ENCODE peak calls at places on chromosomes 11 and 22, in seven cellular contexts. One of them, this sample, is unnamed.

GRCh38 chr11:126999366-126999765 is 1.2 kb downstream of the KIRREL3 start:
- DNase-seq in pancreas: no peak
- DNase-seq in AG08395: no peak
- DNase-seq in astrocyte of the spinal cord: no peak
- DNase-seq in activated naive CD4-positive, alpha-beta T cell treated with Interleukin-2 at 50 U/mL for 16 hours: no peak
- DNase-seq in NCI-H2107: no peak
- DNase-seq in smooth muscle cell of the brain vasculature: no peak
- DNase-seq in this sample: no peak

GRCh38 chr11:8631395-8632110 is 37.5 kb upstream of the STK33 start:
- DNase-seq in AG08395: peak
- DNase-seq in astrocyte of the spinal cord: peak
- DNase-seq in NCI-H2107: no peak
- DNase-seq in activated naive CD4-positive, alpha-beta T cell treated with Interleukin-2 at 50 U/mL for 16 hours: no peak
- DNase-seq in smooth muscle cell of the brain vasculature: peak
- DNase-seq in pancreas: no peak
- DNase-seq in this sample: no peak

GRCh38 chr11:64356498-64357411 is 2.2 kb upstream of the RPS6KA4 start:
- DNase-seq in AG08395: peak
- DNase-seq in astrocyte of the spinal cord: peak
- DNase-seq in activated naive CD4-positive, alpha-beta T cell treated with Interleukin-2 at 50 U/mL for 16 hours: peak
- DNase-seq in smooth muscle cell of the brain vasculature: no peak
- DNase-seq in pancreas: peak
- DNase-seq in NCI-H2107: no peak
- DNase-seq in this sample: no peak

GRCh38 chr22:46866591-46866990 is 104.1 kb downstream of the TBC1D22A start:
- DNase-seq in NCI-H2107: no peak
- DNase-seq in AG08395: peak
- DNase-seq in activated naive CD4-positive, alpha-beta T cell treated with Interleukin-2 at 50 U/mL for 16 hours: no peak
- DNase-seq in smooth muscle cell of the brain vasculature: peak
- DNase-seq in astrocyte of the spinal cord: peak
- DNase-seq in pancreas: no peak
- DNase-seq in this sample: no peak

GRCh38 chr11:130781906-130782305 is 134.4 kb downstream of the SNX19 start:
- DNase-seq in NCI-H2107: no peak
- DNase-seq in pancreas: no peak
- DNase-seq in smooth muscle cell of the brain vasculature: no peak
- DNase-seq in activated naive CD4-positive, alpha-beta T cell treated with Interleukin-2 at 50 U/mL for 16 hours: no peak
- DNase-seq in astrocyte of the spinal cord: peak
- DNase-seq in AG08395: peak
- DNase-seq in this sample: no peak

GRCh38 chr22:28983190-28983589 is 78.4 kb downstream of the C22orf31 start:
- DNase-seq in pancreas: no peak
- DNase-seq in activated naive CD4-positive, alpha-beta T cell treated with Interleukin-2 at 50 U/mL for 16 hours: no peak
- DNase-seq in smooth muscle cell of the brain vasculature: no peak
- DNase-seq in astrocyte of the spinal cord: no peak
- DNase-seq in NCI-H2107: no peak
- DNase-seq in AG08395: no peak
- DNase-seq in this sample: no peak

GRCh38 chr11:62922653-62923371 is 1.6 kb upstream of the CHRM1 start:
- DNase-seq in activated naive CD4-positive, alpha-beta T cell treated with Interleukin-2 at 50 U/mL for 16 hours: peak
- DNase-seq in NCI-H2107: no peak
- DNase-seq in smooth muscle cell of the brain vasculature: no peak
- DNase-seq in astrocyte of the spinal cord: no peak
- DNase-seq in AG08395: no peak
- DNase-seq in pancreas: peak
- DNase-seq in this sample: no peak

GRCh38 chr22:40621309-40622151 is 15.0 kb downstream of the MRTFA start:
- DNase-seq in NCI-H2107: no peak
- DNase-seq in activated naive CD4-positive, alpha-beta T cell treated with Interleukin-2 at 50 U/mL for 16 hours: no peak
- DNase-seq in astrocyte of the spinal cord: no peak
- DNase-seq in pancreas: no peak
- DNase-seq in AG08395: no peak
- DNase-seq in smooth muscle cell of the brain vasculature: no peak
- DNase-seq in this sample: no peak

GRCh38 chr22:20388200-20388599 is 5.8 kb upstream of the ZNF74 start:
- DNase-seq in activated naive CD4-positive, alpha-beta T cell treated with Interleukin-2 at 50 U/mL for 16 hours: no peak
- DNase-seq in AG08395: no peak
- DNase-seq in smooth muscle cell of the brain vasculature: no peak
- DNase-seq in astrocyte of the spinal cord: no peak
- DNase-seq in NCI-H2107: no peak
- DNase-seq in pancreas: no peak
- DNase-seq in this sample: no peak

GRCh38 chr11:123116486-123116885 is 54.5 kb upstream of the HSPA8 start:
- DNase-seq in NCI-H2107: no peak
- DNase-seq in activated naive CD4-positive, alpha-beta T cell treated with Interleukin-2 at 50 U/mL for 16 hours: no peak
- DNase-seq in AG08395: no peak
- DNase-seq in astrocyte of the spinal cord: no peak
- DNase-seq in pancreas: no peak
- DNase-seq in smooth muscle cell of the brain vasculature: no peak
- DNase-seq in this sample: no peak

GRCh38 chr11:128508785-128509518 is 78.4 kb downstream of the ETS1 start:
- DNase-seq in pancreas: no peak
- DNase-seq in NCI-H2107: no peak
- DNase-seq in activated naive CD4-positive, alpha-beta T cell treated with Interleukin-2 at 50 U/mL for 16 hours: no peak
- DNase-seq in smooth muscle cell of the brain vasculature: no peak
- DNase-seq in AG08395: no peak
- DNase-seq in astrocyte of the spinal cord: peak
- DNase-seq in this sample: no peak

GRCh38 chr22:46576556-46577351 is 39.3 kb upstream of the CELSR1 start:
- DNase-seq in activated naive CD4-positive, alpha-beta T cell treated with Interleukin-2 at 50 U/mL for 16 hours: peak
- DNase-seq in NCI-H2107: no peak
- DNase-seq in smooth muscle cell of the brain vasculature: no peak
- DNase-seq in AG08395: peak
- DNase-seq in pancreas: peak
- DNase-seq in astrocyte of the spinal cord: no peak
- DNase-seq in this sample: no peak

GRCh38 chr11:40425168-40425567 is 1034.3 kb downstream of the LRRC4C start:
- DNase-seq in AG08395: no peak
- DNase-seq in smooth muscle cell of the brain vasculature: no peak
- DNase-seq in astrocyte of the spinal cord: no peak
- DNase-seq in pancreas: no peak
- DNase-seq in activated naive CD4-positive, alpha-beta T cell treated with Interleukin-2 at 50 U/mL for 16 hours: no peak
- DNase-seq in NCI-H2107: no peak
- DNase-seq in this sample: no peak

GRCh38 chr22:20116376-20116950 is 559 bp downstream of the RANBP1 start:
- DNase-seq in NCI-H2107: no peak
- DNase-seq in activated naive CD4-positive, alpha-beta T cell treated with Interleukin-2 at 50 U/mL for 16 hours: no peak
- DNase-seq in astrocyte of the spinal cord: no peak
- DNase-seq in AG08395: peak
- DNase-seq in smooth muscle cell of the brain vasculature: no peak
- DNase-seq in pancreas: no peak
- DNase-seq in this sample: no peak

GRCh38 chr11:5423131-5423530 is 1.2 kb downstream of the OR51Q1 start:
- DNase-seq in NCI-H2107: no peak
- DNase-seq in pancreas: no peak
- DNase-seq in astrocyte of the spinal cord: no peak
- DNase-seq in smooth muscle cell of the brain vasculature: no peak
- DNase-seq in AG08395: no peak
- DNase-seq in activated naive CD4-positive, alpha-beta T cell treated with Interleukin-2 at 50 U/mL for 16 hours: no peak
- DNase-seq in this sample: no peak

GRCh38 chr11:64637346-64638016 is 46.5 kb downstream of the SLC22A12 start:
- DNase-seq in pancreas: no peak
- DNase-seq in AG08395: no peak
- DNase-seq in astrocyte of the spinal cord: no peak
- DNase-seq in smooth muscle cell of the brain vasculature: no peak
- DNase-seq in activated naive CD4-positive, alpha-beta T cell treated with Interleukin-2 at 50 U/mL for 16 hours: no peak
- DNase-seq in NCI-H2107: no peak
- DNase-seq in this sample: no peak

GRCh38 chr11:59255281-59255680 is 42.6 kb upstream of the MPEG1 start:
- DNase-seq in activated naive CD4-positive, alpha-beta T cell treated with Interleukin-2 at 50 U/mL for 16 hours: no peak
- DNase-seq in NCI-H2107: no peak
- DNase-seq in AG08395: no peak
- DNase-seq in smooth muscle cell of the brain vasculature: no peak
- DNase-seq in pancreas: no peak
- DNase-seq in astrocyte of the spinal cord: no peak
- DNase-seq in this sample: no peak

GRCh38 chr11:13883042-13883441 is 79.5 kb upstream of the SPON1 start:
- DNase-seq in pancreas: no peak
- DNase-seq in smooth muscle cell of the brain vasculature: no peak
- DNase-seq in astrocyte of the spinal cord: no peak
- DNase-seq in AG08395: no peak
- DNase-seq in NCI-H2107: no peak
- DNase-seq in activated naive CD4-positive, alpha-beta T cell treated with Interleukin-2 at 50 U/mL for 16 hours: no peak
- DNase-seq in this sample: no peak

GRCh38 chr22:36510966-36511881 is 4.4 kb upstream of the FOXRED2 start:
- DNase-seq in AG08395: peak
- DNase-seq in pancreas: no peak
- DNase-seq in astrocyte of the spinal cord: peak
- DNase-seq in NCI-H2107: no peak
- DNase-seq in smooth muscle cell of the brain vasculature: no peak
- DNase-seq in activated naive CD4-positive, alpha-beta T cell treated with Interleukin-2 at 50 U/mL for 16 hours: peak
- DNase-seq in this sample: no peak

GRCh38 chr11:102780491-102780918 is at the start of gene MMP10:
- DNase-seq in pancreas: no peak
- DNase-seq in activated naive CD4-positive, alpha-beta T cell treated with Interleukin-2 at 50 U/mL for 16 hours: no peak
- DNase-seq in NCI-H2107: no peak
- DNase-seq in AG08395: peak
- DNase-seq in smooth muscle cell of the brain vasculature: peak
- DNase-seq in astrocyte of the spinal cord: peak
- DNase-seq in this sample: peak

GRCh38 chr22:40533712-40534378 is 102.7 kb downstream of the MRTFA start:
- DNase-seq in activated naive CD4-positive, alpha-beta T cell treated with Interleukin-2 at 50 U/mL for 16 hours: peak
- DNase-seq in AG08395: peak
- DNase-seq in astrocyte of the spinal cord: peak
- DNase-seq in smooth muscle cell of the brain vasculature: no peak
- DNase-seq in NCI-H2107: no peak
- DNase-seq in pancreas: no peak
- DNase-seq in this sample: no peak

GRCh38 chr22:29762263-29762662 is 4.5 kb downstream of the ZMAT5 start:
- DNase-seq in pancreas: no peak
- DNase-seq in smooth muscle cell of the brain vasculature: no peak
- DNase-seq in AG08395: no peak
- DNase-seq in astrocyte of the spinal cord: no peak
- DNase-seq in activated naive CD4-positive, alpha-beta T cell treated with Interleukin-2 at 50 U/mL for 16 hours: no peak
- DNase-seq in NCI-H2107: no peak
- DNase-seq in this sample: no peak

GRCh38 chr11:96748639-96749370 is 359.0 kb downstream of the JRKL start:
- DNase-seq in activated naive CD4-positive, alpha-beta T cell treated with Interleukin-2 at 50 U/mL for 16 hours: no peak
- DNase-seq in astrocyte of the spinal cord: peak
- DNase-seq in pancreas: no peak
- DNase-seq in AG08395: peak
- DNase-seq in smooth muscle cell of the brain vasculature: no peak
- DNase-seq in NCI-H2107: no peak
- DNase-seq in this sample: no peak

GRCh38 chr11:130315354-130315970 is 745 bp upstream of the ZBTB44 start:
- DNase-seq in AG08395: no peak
- DNase-seq in pancreas: peak
- DNase-seq in astrocyte of the spinal cord: no peak
- DNase-seq in smooth muscle cell of the brain vasculature: no peak
- DNase-seq in NCI-H2107: no peak
- DNase-seq in activated naive CD4-positive, alpha-beta T cell treated with Interleukin-2 at 50 U/mL for 16 hours: peak
- DNase-seq in this sample: no peak

GRCh38 chr11:14813506-14813905 is 78.5 kb downstream of the CYP2R1 start:
- DNase-seq in pancreas: no peak
- DNase-seq in NCI-H2107: no peak
- DNase-seq in astrocyte of the spinal cord: no peak
- DNase-seq in smooth muscle cell of the brain vasculature: no peak
- DNase-seq in AG08395: no peak
- DNase-seq in activated naive CD4-positive, alpha-beta T cell treated with Interleukin-2 at 50 U/mL for 16 hours: no peak
- DNase-seq in this sample: no peak

GRCh38 chr11:75562836-75563484 is 907 bp downstream of the SERPINH1 start:
- DNase-seq in astrocyte of the spinal cord: peak
- DNase-seq in smooth muscle cell of the brain vasculature: no peak
- DNase-seq in NCI-H2107: no peak
- DNase-seq in AG08395: peak
- DNase-seq in activated naive CD4-positive, alpha-beta T cell treated with Interleukin-2 at 50 U/mL for 16 hours: no peak
- DNase-seq in pancreas: no peak
- DNase-seq in this sample: peak